ENCODE peak calls at places on chromosome 12, in eight cellular contexts. L, G, F, K, X, S, A and O are unnamed samples.
A peak's percentile ranks its signal among the peaks of the same experiment; 100 is the strongest.

GRCh38 chr12:66296171-66296683 is 6.1 kb upstream of the HELB start:
- DNase-seq in F (no peak), K (no peak), X (no peak), G (no peak), A (no peak), L (no peak), S (no peak), O (no peak)

GRCh38 chr12:2418579-2418978 is 365.8 kb downstream of the CACNA1C start:
- DNase-seq in S (no peak), X (no peak), A (no peak), L (no peak), G (no peak), F (no peak), K (peak; percentile 46), O (no peak)

GRCh38 chr12:90974286-90974685 is 19.3 kb upstream of the CCER1 start:
- DNase-seq in F (no peak), K (no peak), A (no peak), X (no peak), L (no peak), S (no peak), G (no peak), O (no peak)

GRCh38 chr12:69657376-69658137 is 41.5 kb downstream of the BEST3 start:
- DNase-seq in L (peak; percentile 49), S (no peak), X (no peak), F (no peak), A (no peak), G (no peak), K (no peak), O (no peak)

GRCh38 chr12:113766133-113766879 is 199.8 kb downstream of the RBM19 start:
- DNase-seq in F (no peak), G (no peak), L (peak; percentile 87), K (no peak), X (no peak), A (no peak), S (peak; percentile 31), O (no peak)

GRCh38 chr12:49741882-49742620 is 694 bp downstream of the TMBIM6 start:
- DNase-seq in F (peak; percentile 65), G (peak; percentile 94), A (peak; percentile 84), S (peak; percentile 62), X (peak; percentile 73), K (peak; percentile 93), L (peak; percentile 88), O (peak; percentile 93)

GRCh38 chr12:120468846-120469449 is 600 bp downstream of the SRSF9 start:
- DNase-seq in G (peak; percentile 36), F (no peak), A (peak; percentile 47), K (peak; percentile 66), L (no peak), X (peak; percentile 70), S (peak; percentile 36), O (peak; percentile 28)

GRCh38 chr12:4270016-4270669 is 3.4 kb upstream of the CCND2 start:
- DNase-seq in L (no peak), F (no peak), X (no peak), S (no peak), A (no peak), G (peak; percentile 66), K (no peak), O (no peak)

GRCh38 chr12:67388331-67389163 is 119.4 kb downstream of the CAND1 start:
- DNase-seq in G (no peak), K (no peak), L (no peak), X (no peak), S (peak; percentile 7), F (no peak), A (no peak), O (no peak)

GRCh38 chr12:5444520-5444919 is 12.6 kb downstream of the NTF3 start:
- DNase-seq in A (no peak), X (no peak), G (no peak), K (no peak), L (no peak), S (no peak), F (no peak), O (no peak)

GRCh38 chr12:5440973-5441372 is 9.1 kb downstream of the NTF3 start:
- DNase-seq in G (no peak), X (no peak), S (no peak), A (no peak), L (no peak), F (no peak), K (no peak), O (no peak)

GRCh38 chr12:5441497-5442236 is 9.8 kb downstream of the NTF3 start:
- DNase-seq in K (no peak), G (no peak), S (no peak), F (no peak), X (no peak), A (no peak), L (no peak), O (no peak)

GRCh38 chr12:5439788-5440300 is 7.9 kb downstream of the NTF3 start:
- DNase-seq in A (no peak), X (no peak), K (no peak), G (no peak), S (no peak), F (no peak), L (no peak), O (no peak)

GRCh38 chr12:5442251-5443006 is 10.5 kb downstream of the NTF3 start:
- DNase-seq in S (peak; percentile 24), G (no peak), K (no peak), X (no peak), F (no peak), A (peak; percentile 49), L (peak; percentile 34), O (no peak)
- H3K4me1 ChIP-seq in S (no peaks in the 10 kb centered on the region), G (no peaks in the 10 kb centered on the region), K (no peaks in the 10 kb centered on the region), X (peaks cover 9% of the 10 kb centered on the region), F (no peaks in the 10 kb centered on the region), A (no peaks in the 10 kb centered on the region), L (no peaks in the 10 kb centered on the region), O (peaks cover 6% of the 10 kb centered on the region)

GRCh38 chr12:20494803-20495202 is 126.5 kb downstream of the PDE3A start:
- DNase-seq in K (no peak), G (no peak), F (no peak), X (no peak), L (no peak), A (no peak), S (no peak), O (no peak)
- H3K27ac ChIP-seq in K (peak overlapping the region; percentile 43), G (no peak overlapping the region), F (no peak overlapping the region), X (no peak overlapping the region), L (no peak overlapping the region), A (no peak overlapping the region), S (peak overlapping the region; percentile 80), O (no peak overlapping the region)

GRCh38 chr12:56333197-56333678 is 562 bp downstream of the PAN2 start:
- DNase-seq in X (no peak), F (no peak), S (peak; percentile 31), L (no peak), A (peak; percentile 7), G (no peak), K (no peak), O (no peak)
- TF ChIP-seq POLR2A in X (no peak), F (no peak), S (no peak), L (no peak), A (no peak), G (no peak), K (no peak), O (no peak)

DNA sequence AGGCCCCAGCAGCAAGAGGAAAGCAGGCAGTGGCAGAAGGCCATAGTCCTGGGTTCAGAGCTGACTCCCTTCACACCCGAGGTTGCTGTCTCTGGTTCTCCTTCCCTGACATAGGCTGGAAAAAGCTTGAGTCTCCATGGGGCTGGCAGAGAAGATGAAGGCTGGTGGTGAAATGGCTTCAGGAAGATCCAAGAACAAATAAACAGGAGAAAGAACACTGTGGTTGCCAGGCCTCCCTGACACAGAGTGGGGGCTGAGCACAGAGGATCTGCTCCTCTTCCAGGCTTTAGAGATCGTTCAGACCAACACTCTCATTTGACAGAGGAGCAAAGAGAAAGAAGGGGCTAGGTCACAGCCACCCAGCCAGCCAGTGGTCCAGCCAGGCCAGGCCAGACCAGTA is 14.3 kb downstream of the HDAC7 start:
- DNase-seq in G (no peak), K (no peak), A (no peak), S (no peak), X (no peak), L (no peak), F (no peak), O (no peak)
- H3K4me1 ChIP-seq in G (peaks cover 80% of the 10 kb centered on the region), K (peaks cover 100% of the 10 kb centered on the region), A (peaks cover 88% of the 10 kb centered on the region), S (peaks cover 38% of the 10 kb centered on the region), X (peaks cover 37% of the 10 kb centered on the region), L (no peaks in the 10 kb centered on the region), F (peaks cover 7% of the 10 kb centered on the region), O (peaks cover 83% of the 10 kb centered on the region)

DNA sequence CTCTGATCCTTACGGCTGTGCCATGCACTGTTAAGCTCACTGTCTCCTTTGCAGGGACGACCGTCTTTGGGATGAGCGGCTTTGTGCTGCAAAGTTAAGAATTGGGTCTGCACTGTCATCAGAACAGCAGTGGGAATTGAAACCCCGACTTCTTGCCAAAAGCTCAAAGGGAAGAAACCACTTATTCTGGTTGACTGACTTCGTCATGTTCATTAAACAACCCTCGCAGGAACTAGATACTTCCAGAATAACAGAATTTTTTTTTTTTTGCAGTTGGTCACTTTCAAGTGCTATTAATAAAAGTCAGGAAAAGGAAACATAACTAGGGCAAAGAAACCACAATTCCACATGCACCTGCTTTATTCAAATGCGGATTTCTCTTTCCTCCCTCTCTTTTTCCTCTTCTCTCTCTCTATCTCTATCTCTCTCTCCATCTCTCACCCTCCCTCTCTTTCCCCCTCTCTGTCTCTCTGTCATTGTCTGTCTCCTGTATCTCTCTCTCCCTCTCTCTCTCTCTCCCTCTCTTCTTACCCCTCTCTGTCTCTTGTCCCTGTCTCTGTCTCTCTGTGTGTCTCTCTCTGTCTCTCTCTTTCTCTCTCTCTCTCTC is 12.3 kb upstream of the GLT1D1 start:
- DNase-seq in L (no peak), F (no peak), K (peak; percentile 9), A (no peak), G (no peak), S (no peak), X (no peak), O (no peak)
- H3K27ac ChIP-seq in L (no peak overlapping the region), F (no peak overlapping the region), K (no peak overlapping the region), A (no peak overlapping the region), G (no peak overlapping the region), S (no peak overlapping the region), X (no peak overlapping the region), O (peak overlapping the region; percentile 55)

GRCh38 chr12:29149691-29150382 is 759 bp downstream of the FAR2 start:
- DNase-seq in S (no peak), G (peak; percentile 38), K (peak; percentile 68), F (no peak), L (no peak), A (no peak), X (no peak), O (no peak)

GRCh38 chr12:29148065-29148957 is 767 bp upstream of the FAR2 start:
- DNase-seq in X (no peak), S (peak; percentile 18), L (no peak), G (peak; percentile 71), F (no peak), A (peak; percentile 20), K (peak; percentile 83), O (peak; percentile 20)

GRCh38 chr12:29146201-29146600 is 2.9 kb upstream of the FAR2 start:
- DNase-seq in F (no peak), A (no peak), L (no peak), S (no peak), G (no peak), K (no peak), X (no peak), O (no peak)

GRCh38 chr12:29152223-29152868 is 3.3 kb downstream of the FAR2 start:
- DNase-seq in G (no peak), F (no peak), K (no peak), A (no peak), S (no peak), X (no peak), L (no peak), O (no peak)

GRCh38 chr12:29148958-29149690 is at the start of gene FAR2:
- DNase-seq in X (peak; percentile 14), A (peak; percentile 61), K (peak; percentile 84), S (peak; percentile 16), L (no peak), F (no peak), G (peak; percentile 77), O (no peak)
- TF ChIP-seq POLR2A in X (no peak), A (peak; percentile 79), K (no peak), S (no peak), L (no peak), F (no peak), G (peak; percentile 81), O (no peak)